ENCODE peak calls at places on chromosomes 16 and 17, in eight cellular contexts. W, I, B, E, Q, P, X and C are unnamed samples.
A peak's percentile ranks its signal among the peaks of the same experiment; 100 is the strongest.

GRCh38 chr17:3772764-3773163 is 28.2 kb downstream of the ITGAE start:
- DNase-seq in B (peak; percentile 28), P (no peak), W (no peak), X (no peak), I (no peak), Q (no peak), E (no peak), C (no peak)

GRCh38 chr16:56675685-56676210 is 6.1 kb downstream of the MT1H start:
- DNase-seq in E (no peak), I (no peak), B (no peak), X (no peak), P (no peak), W (no peak), Q (no peak), C (peak; percentile 59)

GRCh38 chr17:5418858-5419355 is 555 bp downstream of the NUP88 start:
- DNase-seq in X (peak; percentile 48), Q (no peak), E (peak; percentile 52), P (no peak), B (no peak), W (no peak), I (peak; percentile 48), C (no peak)

GRCh38 chr16:49417354-49417753 is 43.8 kb downstream of the C16orf78 start:
- DNase-seq in I (no peak), W (no peak), Q (no peak), E (no peak), P (no peak), B (no peak), X (no peak), C (no peak)

GRCh38 chr17:27354491-27355081 is 60.7 kb downstream of the WSB1 start:
- DNase-seq in X (no peak), P (no peak), I (no peak), Q (no peak), W (no peak), B (no peak), E (no peak), C (no peak)

GRCh38 chr16:23267647-23268046 is 34.5 kb upstream of the SCNN1B start:
- DNase-seq in W (no peak), E (no peak), I (no peak), B (no peak), X (no peak), P (no peak), Q (no peak), C (no peak)

GRCh38 chr17:53061446-53061845 is 761.3 kb upstream of the KIF2B start:
- DNase-seq in W (no peak), I (no peak), Q (no peak), B (no peak), E (no peak), P (no peak), X (no peak), C (no peak)

GRCh38 chr17:50575581-50576210 is 15.2 kb downstream of the CACNA1G start:
- DNase-seq in P (no peak), Q (no peak), I (no peak), X (no peak), B (no peak), E (no peak), W (no peak), C (no peak)

GRCh38 chr16:23410176-23410575 is 42.8 kb downstream of the COG7 start:
- DNase-seq in P (no peak), W (no peak), I (no peak), B (no peak), Q (no peak), X (no peak), E (peak; percentile 57), C (no peak)

GRCh38 chr16:57166951-57167350 is 18.9 kb downstream of the PSME3IP1 start:
- DNase-seq in B (no peak), I (peak; percentile 66), E (peak; percentile 83), X (peak; percentile 72), P (no peak), Q (no peak), W (no peak), C (no peak)

GRCh38 chr17:47801176-47801765 is 20.3 kb downstream of the OSBPL7 start:
- DNase-seq in E (no peak), X (no peak), W (no peak), I (no peak), Q (no peak), B (peak; percentile 18), P (no peak), C (no peak)

GRCh38 chr16:56615353-56615752 is 7.0 kb downstream of the MT2A start:
- DNase-seq in B (no peak), X (no peak), E (peak; percentile 65), P (no peak), W (no peak), Q (no peak), I (no peak), C (no peak)

GRCh38 chr16:8756755-8757154 is 40.7 kb downstream of the TMEM186 start:
- DNase-seq in B (no peak), E (no peak), Q (no peak), X (no peak), I (no peak), W (no peak), P (no peak), C (no peak)

GRCh38 chr16:56780646-56781045 is 50.7 kb downstream of the NUP93 start:
- DNase-seq in P (no peak), E (no peak), X (no peak), W (no peak), I (no peak), Q (no peak), B (no peak), C (no peak)

GRCh38 chr16:30721606-30722005 is 22.6 kb downstream of the SRCAP start:
- DNase-seq in P (peak; percentile 30), W (no peak), B (no peak), I (no peak), E (peak; percentile 19), Q (no peak), X (no peak), C (no peak)

GRCh38 chr17:80856863-80857488 is 134.7 kb upstream of the CHMP6 start:
- DNase-seq in W (no peak), E (no peak), B (no peak), X (no peak), I (no peak), P (no peak), Q (no peak), C (peak; percentile 39)

GRCh38 chr16:31301708-31302400 is 42.1 kb downstream of the ITGAM start:
- DNase-seq in B (peak; percentile 57), W (no peak), E (no peak), P (no peak), I (no peak), Q (no peak), X (no peak), C (peak; percentile 6)

GRCh38 chr16:78879046-78879445 is 721.5 kb downstream of the MAF start:
- DNase-seq in B (no peak), W (no peak), P (no peak), X (no peak), Q (no peak), I (no peak), E (no peak), C (no peak)

GRCh38 chr16:74586948-74587347 is 20.0 kb downstream of the GLG1 start:
- DNase-seq in B (no peak), X (no peak), P (peak; percentile 21), Q (no peak), I (no peak), E (no peak), W (no peak), C (no peak)

GRCh38 chr16:64829678-64830077 is 292.2 kb downstream of the CDH11 start:
- DNase-seq in X (no peak), I (no peak), P (no peak), W (no peak), B (no peak), Q (no peak), E (no peak), C (no peak)

GRCh38 chr16:83903739-83904138 is 4.8 kb downstream of the MLYCD start:
- DNase-seq in W (no peak), X (peak; percentile 59), P (peak; percentile 49), B (no peak), E (peak; percentile 23), Q (no peak), I (no peak), C (no peak)

GRCh38 chr17:1137465-1137894 is 42.3 kb downstream of the ABR start:
- DNase-seq in I (no peak), W (no peak), X (no peak), Q (no peak), B (no peak), P (no peak), E (peak; percentile 35), C (no peak)

DNA sequence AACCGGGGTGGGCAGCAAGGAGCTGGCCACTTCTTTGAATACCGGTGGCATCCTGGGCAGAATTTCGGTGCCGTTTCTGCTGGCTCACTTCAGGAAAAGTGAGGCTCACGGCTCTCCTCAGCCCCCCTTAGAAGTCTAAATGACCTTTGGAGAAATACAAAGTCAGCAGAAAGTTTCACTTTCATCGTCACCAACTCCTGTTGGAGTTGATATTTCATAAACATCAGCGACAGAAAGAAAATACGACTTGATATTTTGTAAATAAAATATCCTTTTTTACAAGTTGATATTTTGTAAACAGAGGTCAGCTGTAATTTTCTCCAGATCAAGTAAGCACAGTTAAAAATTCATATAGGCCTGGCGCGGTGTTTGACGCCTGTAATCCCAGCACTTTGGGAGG is 781 bp downstream of the ZNF75A start:
- DNase-seq in W (no peak), I (no peak), X (no peak), E (no peak), Q (no peak), P (no peak), B (no peak), C (no peak)
- H3K9me3 ChIP-seq in W (peaks cover 13% of the 10 kb centered on the region), I (peaks cover 69% of the 10 kb centered on the region), X (no peaks in the 10 kb centered on the region), E (peaks cover 2% of the 10 kb centered on the region), Q (peaks cover 61% of the 10 kb centered on the region), P (peaks cover 3% of the 10 kb centered on the region), B (peaks cover 12% of the 10 kb centered on the region), C (peaks cover 84% of the 10 kb centered on the region)

GRCh38 chr17:76027159-76027839 is at the start of gene EVPL:
- DNase-seq in Q (no peak), W (peak; percentile 96), X (no peak), B (no peak), P (peak; percentile 84), E (no peak), I (peak; percentile 92), C (peak; percentile 92)
- H3K4me3 ChIP-seq in Q (no peak within 1 kb of the TSS), W (peak within 1 kb of the TSS; percentile 75), X (no peak within 1 kb of the TSS), B (no peak within 1 kb of the TSS), P (peak within 1 kb of the TSS; percentile 23), E (no peak within 1 kb of the TSS), I (peak within 1 kb of the TSS; percentile 52), C (no peak within 1 kb of the TSS)

DNA sequence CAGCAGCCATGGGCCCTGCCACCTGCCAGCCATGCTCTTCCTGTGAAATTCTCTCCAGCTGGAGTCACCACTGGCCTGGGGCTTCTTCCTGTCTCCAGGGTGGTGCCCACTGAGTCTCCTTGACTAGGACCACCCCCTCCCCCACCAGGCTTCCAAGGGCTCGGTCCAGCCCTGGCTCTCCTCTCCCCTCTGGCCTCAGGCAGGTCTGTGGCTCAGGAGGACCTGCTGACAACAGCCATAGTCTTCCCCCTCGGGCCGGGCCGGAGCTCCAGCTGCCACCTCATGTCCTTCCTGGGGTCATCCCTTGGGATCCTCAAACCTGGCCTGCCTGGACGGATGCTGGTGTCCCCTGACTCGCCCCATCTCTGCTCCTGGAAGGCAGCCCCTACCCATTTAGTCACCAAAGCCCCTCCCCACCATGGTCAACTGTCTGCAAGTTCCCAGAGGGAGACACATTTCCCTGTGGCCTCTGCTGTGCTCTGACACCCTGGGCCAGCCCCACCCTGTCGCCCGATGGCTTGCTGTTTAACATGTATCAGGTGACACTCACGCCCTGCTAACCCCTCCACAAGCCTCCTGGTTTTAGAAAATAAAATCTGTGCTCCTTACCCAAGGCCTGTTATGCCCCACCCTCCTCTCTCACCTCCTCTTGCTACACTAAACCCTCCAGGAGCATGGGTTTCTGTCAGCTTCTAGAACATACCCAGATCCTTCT is 186.2 kb downstream of the RBFOX3 start:
- DNase-seq in E (no peak), I (no peak), Q (no peak), X (no peak), B (no peak), W (no peak), P (no peak), C (no peak)
- H3K9me3 ChIP-seq in E (no peaks in the 10 kb centered on the region), I (no peaks in the 10 kb centered on the region), Q (no peaks in the 10 kb centered on the region), X (no peaks in the 10 kb centered on the region), B (no peaks in the 10 kb centered on the region), W (no peaks in the 10 kb centered on the region), P (no peaks in the 10 kb centered on the region), C (no peaks in the 10 kb centered on the region)

GRCh38 chr16:72014675-72015074 is 6.1 kb downstream of the DHODH start:
- DNase-seq in X (no peak), I (no peak), P (no peak), B (no peak), W (no peak), E (no peak), Q (no peak), C (no peak)
- H3K4me3 ChIP-seq in X (no peak overlapping the region), I (no peak overlapping the region), P (no peak overlapping the region), B (no peak overlapping the region), W (no peak overlapping the region), E (no peak overlapping the region), Q (no peak overlapping the region), C (no peak overlapping the region)